ENCODE peak calls at places on chromosomes 11 and 22, in four cellular contexts. One of them, this sample, is unnamed.

GRCh38 chr11:73975479-73975757 is 7.2 kb downstream of the UCP2 start:
- DNase-seq in HCT116: no peak
- DNase-seq in SK-N-SH: no peak
- DNase-seq in K562: peak
- DNase-seq in this sample: no peak

GRCh38 chr11:108313444-108313843 is 90.6 kb downstream of the ATM start:
- DNase-seq in SK-N-SH: no peak
- DNase-seq in K562: no peak
- DNase-seq in HCT116: no peak
- DNase-seq in this sample: peak

GRCh38 chr11:62129610-62130497 is 6.0 kb downstream of the INCENP start:
- DNase-seq in SK-N-SH: peak
- DNase-seq in HCT116: no peak
- DNase-seq in K562: no peak
- DNase-seq in this sample: no peak

GRCh38 chr22:30870451-30871345 is 97.9 kb downstream of the MORC2 start:
- DNase-seq in SK-N-SH: peak
- DNase-seq in K562: peak
- DNase-seq in HCT116: no peak
- DNase-seq in this sample: no peak

GRCh38 chr22:28983190-28983589 is 78.4 kb downstream of the C22orf31 start:
- DNase-seq in HCT116: no peak
- DNase-seq in K562: no peak
- DNase-seq in SK-N-SH: no peak
- DNase-seq in this sample: no peak

GRCh38 chr11:102453286-102453797 is 777 bp upstream of the TMEM123 start:
- DNase-seq in K562: peak
- DNase-seq in SK-N-SH: peak
- DNase-seq in HCT116: no peak
- DNase-seq in this sample: no peak

GRCh38 chr11:78416285-78417174 is 1.1 kb downstream of the GAB2 start:
- DNase-seq in K562: peak
- DNase-seq in SK-N-SH: peak
- DNase-seq in HCT116: peak
- DNase-seq in this sample: peak

GRCh38 chr11:28616566-28616965 is 508.4 kb downstream of the METTL15 start:
- DNase-seq in K562: no peak
- DNase-seq in HCT116: no peak
- DNase-seq in SK-N-SH: no peak
- DNase-seq in this sample: no peak

GRCh38 chr11:36619502-36619901 is 21.5 kb upstream of the RAG2 start:
- DNase-seq in SK-N-SH: peak
- DNase-seq in HCT116: no peak
- DNase-seq in K562: no peak
- DNase-seq in this sample: no peak

GRCh38 chr22:50035131-50035881 is 22.7 kb upstream of the IL17REL start:
- DNase-seq in K562: no peak
- DNase-seq in HCT116: no peak
- DNase-seq in SK-N-SH: peak
- DNase-seq in this sample: no peak

GRCh38 chr22:49685116-49685515 is 142.6 kb downstream of the BRD1 start:
- DNase-seq in HCT116: no peak
- DNase-seq in K562: no peak
- DNase-seq in SK-N-SH: no peak
- DNase-seq in this sample: no peak

GRCh38 chr11:71484248-71485062 is 31.5 kb downstream of the NADSYN1 start:
- DNase-seq in SK-N-SH: no peak
- DNase-seq in K562: no peak
- DNase-seq in HCT116: no peak
- DNase-seq in this sample: no peak

GRCh38 chr22:39367040-39367439 is 17.2 kb downstream of the SYNGR1 start:
- DNase-seq in SK-N-SH: no peak
- DNase-seq in K562: no peak
- DNase-seq in HCT116: no peak
- DNase-seq in this sample: no peak

GRCh38 chr22:39365406-39365782 is 15.6 kb downstream of the SYNGR1 start:
- DNase-seq in SK-N-SH: no peak
- DNase-seq in K562: no peak
- DNase-seq in HCT116: no peak
- DNase-seq in this sample: no peak

GRCh38 chr22:39364646-39365405 is 15.0 kb downstream of the SYNGR1 start:
- DNase-seq in HCT116: no peak
- DNase-seq in SK-N-SH: no peak
- DNase-seq in K562: no peak
- DNase-seq in this sample: no peak

GRCh38 chr22:39368402-39368801 is 18.6 kb downstream of the SYNGR1 start:
- DNase-seq in K562: no peak
- DNase-seq in HCT116: no peak
- DNase-seq in SK-N-SH: no peak
- DNase-seq in this sample: no peak

GRCh38 chr22:39369186-39369585 is 19.4 kb downstream of the SYNGR1 start:
- DNase-seq in HCT116: no peak
- DNase-seq in SK-N-SH: no peak
- DNase-seq in K562: no peak
- DNase-seq in this sample: no peak
- TF ChIP-seq JUND in HCT116: no peak
- TF ChIP-seq JUND in SK-N-SH: no peak
- TF ChIP-seq JUND in K562: no peak
- TF ChIP-seq JUND in this sample: no peak

GRCh38 chr22:19886605-19887250 is 32.1 kb upstream of the GNB1L start:
- DNase-seq in HCT116: no peak
- DNase-seq in SK-N-SH: no peak
- DNase-seq in K562: no peak
- DNase-seq in this sample: no peak
- TF ChIP-seq JUND in HCT116: no peak
- TF ChIP-seq JUND in SK-N-SH: no peak
- TF ChIP-seq JUND in K562: peak
- TF ChIP-seq JUND in this sample: no peak

DNA sequence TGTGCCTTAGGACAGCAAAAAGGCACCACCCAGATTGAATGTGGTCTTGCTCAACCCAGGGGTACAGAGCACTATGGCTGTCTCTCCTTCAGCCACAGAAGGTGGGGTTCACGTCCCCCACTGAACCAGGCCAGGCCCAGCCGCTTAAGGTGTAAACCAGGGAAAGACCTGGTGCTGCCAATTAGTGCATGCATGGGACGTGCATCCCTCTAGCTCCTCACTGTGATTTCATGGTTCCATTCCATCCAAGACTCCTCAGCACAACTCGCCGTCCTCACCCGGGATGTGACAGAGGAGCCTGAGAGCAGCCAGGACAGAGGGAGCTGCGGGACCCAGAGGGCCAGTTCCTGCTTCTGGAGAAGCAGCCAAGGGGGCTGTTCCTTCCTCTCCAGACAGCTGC is 492.1 kb upstream of the B3GAT1 start:
- DNase-seq in HCT116: no peak
- DNase-seq in K562: no peak
- DNase-seq in SK-N-SH: no peak
- DNase-seq in this sample: no peak
- TF ChIP-seq JUND in HCT116: no peak
- TF ChIP-seq JUND in K562: no peak
- TF ChIP-seq JUND in SK-N-SH: no peak
- TF ChIP-seq JUND in this sample: no peak

DNA sequence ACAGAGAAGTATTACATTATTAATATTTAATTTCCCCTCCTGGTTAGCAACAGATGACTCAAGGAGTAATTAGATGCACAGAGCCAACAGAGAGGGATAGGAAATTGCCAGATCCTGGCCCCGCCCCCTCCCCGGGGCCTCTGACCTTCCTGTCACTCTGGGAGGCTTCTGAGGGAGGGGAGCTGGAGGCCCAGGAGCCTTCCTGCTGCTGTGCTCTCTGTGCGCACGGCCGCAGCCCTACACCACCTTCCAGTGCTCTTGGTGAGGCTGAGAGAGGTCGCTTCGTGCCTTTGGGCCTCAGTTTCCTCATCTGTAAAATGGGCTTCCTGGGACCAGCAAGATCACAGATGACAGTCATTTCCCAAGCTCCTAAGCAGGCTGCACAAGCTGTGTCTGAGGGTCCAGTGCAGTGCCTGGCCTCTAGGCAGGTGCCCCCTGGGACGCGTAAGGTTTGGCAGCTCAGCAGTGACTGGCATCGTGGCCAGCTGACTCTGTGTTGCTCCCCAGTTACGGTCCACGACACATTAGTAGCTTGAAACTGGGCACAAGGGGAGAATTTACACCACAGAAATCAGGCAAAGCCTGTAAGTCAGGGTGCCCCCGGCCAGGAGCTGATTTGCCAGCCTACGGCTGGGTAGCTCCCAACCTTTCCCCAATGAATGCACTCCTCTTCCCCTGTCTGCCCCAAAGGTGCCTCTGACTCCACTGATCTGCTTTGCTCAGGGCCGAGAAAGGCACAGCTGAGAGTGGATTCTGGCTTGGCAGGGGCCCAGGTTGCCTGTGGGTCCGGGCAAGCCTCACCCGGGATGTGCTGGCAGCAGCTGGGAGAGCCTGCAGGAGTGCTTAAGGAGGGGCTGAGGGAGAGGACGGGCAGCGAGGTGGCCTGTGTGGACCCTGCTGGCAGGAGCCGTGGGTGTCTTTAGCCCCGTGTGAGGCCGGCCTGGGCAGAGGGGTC is 2.3 kb downstream of the ADORA2A start:
- DNase-seq in SK-N-SH: peak
- DNase-seq in K562: no peak
- DNase-seq in HCT116: no peak
- DNase-seq in this sample: no peak
- TF ChIP-seq JUND in SK-N-SH: no peak
- TF ChIP-seq JUND in K562: no peak
- TF ChIP-seq JUND in HCT116: no peak
- TF ChIP-seq JUND in this sample: no peak

DNA sequence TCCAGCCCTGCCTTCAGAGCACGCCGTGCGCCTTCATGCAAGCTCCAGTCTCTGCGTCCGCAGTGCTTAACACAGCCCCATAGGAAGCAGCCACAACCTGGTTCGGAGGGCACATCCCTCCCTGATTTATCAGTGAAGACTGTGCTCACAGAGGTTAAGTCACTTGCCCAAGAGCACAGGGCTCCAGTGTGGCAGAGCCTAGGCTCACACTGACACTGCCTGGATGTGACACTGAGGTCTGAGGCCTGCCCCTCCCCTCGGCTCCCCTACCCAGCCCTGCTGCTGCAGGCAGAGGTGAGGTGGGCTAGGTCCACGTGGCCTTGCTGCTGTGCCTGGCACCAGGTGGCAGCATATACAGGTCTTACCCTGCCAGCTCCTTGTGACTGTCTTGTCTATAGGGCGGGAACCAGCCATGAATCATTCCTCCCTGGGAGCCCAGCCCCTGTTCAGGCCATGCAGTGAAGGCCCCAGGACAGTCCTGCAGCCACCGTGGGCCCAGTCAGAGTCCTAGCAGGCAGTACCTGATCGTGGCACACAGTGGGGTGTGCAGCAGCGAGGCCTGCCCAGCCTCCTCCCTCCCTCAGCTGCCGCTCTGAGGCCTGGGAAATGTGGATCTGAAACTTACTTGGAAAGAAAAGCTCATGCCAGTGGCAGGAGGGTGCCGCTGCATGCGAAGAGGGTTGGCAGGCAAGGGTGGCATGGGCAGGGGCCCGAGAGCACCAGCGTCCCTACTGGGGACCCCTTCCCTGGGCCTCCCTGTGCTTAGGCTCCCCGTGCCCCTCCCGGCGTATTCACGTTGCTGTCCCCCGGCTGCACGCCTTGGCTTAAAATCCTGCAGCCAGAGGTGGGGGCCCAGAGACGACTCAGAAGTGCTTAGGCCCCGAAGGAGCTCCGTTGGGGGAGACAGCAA is 1.2 kb upstream of the CERK start:
- DNase-seq in K562: no peak
- DNase-seq in HCT116: peak
- DNase-seq in SK-N-SH: no peak
- DNase-seq in this sample: no peak
- TF ChIP-seq JUND in K562: no peak
- TF ChIP-seq JUND in HCT116: no peak
- TF ChIP-seq JUND in SK-N-SH: no peak
- TF ChIP-seq JUND in this sample: no peak

GRCh38 chr11:120296554-120296953 is 28.5 kb upstream of the TLCD5 start:
- DNase-seq in HCT116: no peak
- DNase-seq in K562: no peak
- DNase-seq in SK-N-SH: no peak
- DNase-seq in this sample: no peak

GRCh38 chr11:120290945-120291344 is 34.2 kb upstream of the TLCD5 start:
- DNase-seq in HCT116: no peak
- DNase-seq in K562: no peak
- DNase-seq in SK-N-SH: no peak
- DNase-seq in this sample: no peak

GRCh38 chr11:120295110-120295509 is 30.0 kb upstream of the TLCD5 start:
- DNase-seq in SK-N-SH: peak
- DNase-seq in HCT116: no peak
- DNase-seq in K562: no peak
- DNase-seq in this sample: no peak

GRCh38 chr11:120293038-120293800 is 31.9 kb upstream of the TLCD5 start:
- DNase-seq in K562: no peak
- DNase-seq in HCT116: no peak
- DNase-seq in SK-N-SH: no peak
- DNase-seq in this sample: no peak

GRCh38 chr11:120294096-120294495 is 31.0 kb upstream of the TLCD5 start:
- DNase-seq in HCT116: no peak
- DNase-seq in K562: no peak
- DNase-seq in SK-N-SH: no peak
- DNase-seq in this sample: no peak
- TF ChIP-seq JUND in HCT116: no peak
- TF ChIP-seq JUND in K562: no peak
- TF ChIP-seq JUND in SK-N-SH: no peak
- TF ChIP-seq JUND in this sample: no peak

DNA sequence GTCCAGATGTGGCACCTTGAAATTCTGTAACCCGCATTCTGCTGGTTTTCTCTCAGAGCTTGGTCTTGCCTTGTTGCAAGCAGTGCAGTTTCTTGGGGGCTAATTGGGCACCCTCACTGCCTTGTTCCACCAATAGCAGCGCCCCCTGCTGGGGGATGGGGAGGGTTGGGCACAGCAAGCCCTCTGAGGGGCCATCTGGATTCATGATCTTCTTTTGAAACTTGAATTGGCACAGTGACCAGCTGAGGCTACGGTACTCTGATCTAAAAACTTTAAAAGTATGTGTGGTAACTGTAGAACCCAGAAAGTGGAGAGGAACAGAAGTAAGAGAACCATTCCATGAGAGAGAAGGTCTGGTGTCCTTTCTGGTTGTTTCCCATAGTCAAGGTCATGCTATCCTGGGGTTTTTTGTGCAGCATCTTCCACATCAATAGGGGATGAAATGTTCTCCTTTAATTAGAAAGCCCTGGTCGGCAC is 64.2 kb downstream of the MED15 start:
- DNase-seq in SK-N-SH: peak
- DNase-seq in K562: peak
- DNase-seq in HCT116: no peak
- DNase-seq in this sample: no peak
- TF ChIP-seq JUND in SK-N-SH: no peak
- TF ChIP-seq JUND in K562: no peak
- TF ChIP-seq JUND in HCT116: no peak
- TF ChIP-seq JUND in this sample: no peak

GRCh38 chr11:117825538-117826359 is 1.2 kb upstream of the FXYD2 start:
- DNase-seq in SK-N-SH: no peak
- DNase-seq in K562: no peak
- DNase-seq in HCT116: no peak
- DNase-seq in this sample: no peak
- TF ChIP-seq JUND in SK-N-SH: no peak
- TF ChIP-seq JUND in K562: no peak
- TF ChIP-seq JUND in HCT116: no peak
- TF ChIP-seq JUND in this sample: no peak

This sample was measured in T47D.